ENCODE peak calls at places on chromosomes 1 and 21, in nine cellular contexts. K is WERI-Rb-1; Z is cardiac fibroblast; L is right lobe of liver; J is brain microvascular endothelial cell; N is endodermal cell; M is CD8-positive, alpha-beta T cell; Q is DND-41; X is fibroblast of lung. G is an unnamed sample.

GRCh38 chr1:6358757-6359567 is 34.6 kb downstream of the ACOT7 start:
- DNase-seq in X (peak), L (no peak), Z (peak), N (no peak), Q (peak), K (no peak), J (peak), M (no peak), G (no peak)

GRCh38 chr1:184298321-184299052 is 88.3 kb upstream of the C1orf21 start:
- DNase-seq in J (no peak), Q (no peak), N (no peak), X (peak), M (no peak), K (no peak), L (no peak), Z (no peak), G (no peak)

GRCh38 chr1:235366286-235366685 is 941 bp upstream of the TBCE start:
- DNase-seq in Z (no peak), X (no peak), L (no peak), Q (no peak), M (no peak), J (no peak), N (no peak), K (peak), G (no peak)

GRCh38 chr1:35691080-35691479 is 27.6 kb downstream of the C1orf216 start:
- DNase-seq in N (peak), J (no peak), Q (no peak), Z (no peak), L (no peak), M (no peak), K (no peak), X (no peak), G (no peak)

GRCh38 chr1:201606096-201606495 is 67.2 kb downstream of the NAV1 start:
- DNase-seq in N (no peak), J (no peak), Q (no peak), Z (no peak), M (no peak), X (no peak), L (no peak), K (no peak), G (no peak)

GRCh38 chr1:231201375-231202124 is 39.5 kb upstream of the GNPAT start:
- DNase-seq in L (no peak), Q (peak), M (no peak), Z (no peak), X (no peak), N (no peak), J (no peak), K (no peak), G (no peak)

GRCh38 chr1:59171788-59172187 is 125.1 kb upstream of the FGGY start:
- DNase-seq in K (no peak), J (no peak), L (no peak), N (no peak), X (no peak), Q (no peak), Z (no peak), M (no peak), G (no peak)

GRCh38 chr1:113998361-113998760 is 19.1 kb downstream of the OLFML3 start:
- DNase-seq in X (no peak), Q (no peak), Z (peak), J (no peak), N (no peak), K (no peak), L (no peak), M (no peak), G (no peak)

GRCh38 chr1:243559575-243560172 is 290.4 kb downstream of the AKT3 start:
- DNase-seq in J (no peak), N (no peak), Q (no peak), K (no peak), Z (no peak), L (no peak), M (no peak), X (peak), G (no peak)

GRCh38 chr1:215887618-215888017 is 320.5 kb downstream of the KCTD3 start:
- DNase-seq in N (no peak), M (no peak), L (no peak), Z (no peak), K (no peak), J (no peak), X (no peak), Q (no peak), G (no peak)

GRCh38 chr1:84724128-84724860 is 34.0 kb upstream of the SSX2IP start:
- DNase-seq in K (peak), M (peak), Q (peak), N (peak), J (no peak), X (no peak), Z (no peak), L (peak), G (no peak)

GRCh38 chr1:40392206-40392605 is 18.7 kb downstream of the SMAP2 start:
- DNase-seq in K (no peak), M (no peak), J (peak), X (peak), Q (no peak), Z (peak), L (no peak), N (peak), G (no peak)

GRCh38 chr21:45078877-45079281 is 4.5 kb downstream of the ADARB1 start:
- DNase-seq in Z (peak), L (no peak), X (peak), J (peak), K (no peak), M (peak), Q (peak), N (no peak), G (no peak)

GRCh38 chr1:147099192-147099591 is 73.1 kb downstream of the PRKAB2 start:
- DNase-seq in Z (no peak), N (no peak), K (no peak), X (no peak), J (no peak), Q (no peak), L (no peak), M (no peak), G (no peak)

GRCh38 chr1:48329489-48329888 is 107.0 kb downstream of the SLC5A9 start:
- DNase-seq in L (no peak), M (no peak), N (no peak), J (no peak), Q (no peak), X (peak), Z (peak), K (no peak), G (no peak)

GRCh38 chr1:228335406-228336307 is 71.0 kb downstream of the TRIM11 start:
- DNase-seq in Q (no peak), Z (no peak), J (no peak), L (peak), K (no peak), M (no peak), N (no peak), X (no peak), G (no peak)

GRCh38 chr1:234848972-234849641 is 239.1 kb upstream of the IRF2BP2 start:
- DNase-seq in K (no peak), M (no peak), X (peak), L (no peak), Z (peak), Q (no peak), N (peak), J (peak), G (peak)

GRCh38 chr1:4699724-4700301 is 45.4 kb downstream of the AJAP1 start:
- DNase-seq in X (peak), K (no peak), J (peak), L (no peak), Z (no peak), Q (no peak), M (no peak), N (no peak), G (no peak)

GRCh38 chr1:3409737-3410434 is 44.6 kb upstream of the ARHGEF16 start:
- DNase-seq in J (peak), K (peak), N (peak), L (no peak), Q (no peak), Z (peak), X (peak), M (no peak), G (peak)

GRCh38 chr21:40471103-40471502 is 375.9 kb downstream of the DSCAM start:
- DNase-seq in X (peak), N (no peak), Z (no peak), J (no peak), M (no peak), K (no peak), L (no peak), Q (no peak), G (no peak)

GRCh38 chr1:67834246-67834877 is 1.1 kb upstream of the GNG12 start:
- DNase-seq in X (peak), Q (peak), N (no peak), Z (no peak), J (no peak), L (no peak), K (no peak), M (no peak), G (no peak)

GRCh38 chr1:112614460-112615065 is 4.4 kb downstream of the ST7L start:
- DNase-seq in J (peak), N (peak), K (peak), M (no peak), X (peak), L (no peak), Z (peak), Q (peak), G (no peak)

GRCh38 chr1:230104395-230105244 is 37.6 kb downstream of the GALNT2 start:
- DNase-seq in Q (peak), X (peak), K (no peak), N (peak), J (peak), Z (peak), L (peak), M (no peak), G (peak)

GRCh38 chr21:32545948-32546441 is 39.3 kb downstream of the TCP10L start:
- DNase-seq in J (no peak), N (no peak), Q (no peak), K (no peak), L (no peak), M (no peak), Z (no peak), X (peak), G (no peak)

GRCh38 chr1:15296602-15297321 is 49.7 kb downstream of the FHAD1 start:
- DNase-seq in J (no peak), N (no peak), L (no peak), M (no peak), X (no peak), Q (no peak), K (no peak), Z (no peak), G (no peak)

GRCh38 chr1:110133436-110133835 is 16.9 kb upstream of the SLC6A17 start:
- DNase-seq in L (no peak), Z (peak), K (no peak), M (no peak), X (peak), Q (no peak), N (no peak), J (no peak), G (no peak)

GRCh38 chr1:67530071-67530470 is 99.9 kb upstream of the SERBP1 start:
- DNase-seq in Z (no peak), L (no peak), J (no peak), K (no peak), N (no peak), Q (no peak), M (no peak), X (no peak), G (no peak)

GRCh38 chr1:115179397-115179835 is 90.1 kb upstream of the TSPAN2 start:
- DNase-seq in X (peak), Z (peak), N (no peak), J (peak), Q (no peak), L (no peak), K (no peak), M (no peak), G (peak)

GRCh38 chr1:224639426-224639975 is 23.4 kb downstream of the CNIH3 start:
- DNase-seq in Q (no peak), N (no peak), Z (no peak), M (no peak), J (no peak), X (no peak), K (no peak), L (no peak), G (no peak)

GRCh38 chr1:161304927-161305871 is 4.6 kb downstream of the MPZ start:
- DNase-seq in L (no peak), J (no peak), M (no peak), Q (no peak), N (peak), X (no peak), Z (no peak), K (no peak), G (no peak)

GRCh38 chr1:204108312-204109141 is 35.6 kb downstream of the SOX13 start:
- DNase-seq in M (no peak), L (no peak), J (no peak), K (no peak), N (peak), Z (no peak), X (no peak), Q (no peak), G (no peak)

GRCh38 chr21:46650476-46651098 is 15.1 kb downstream of the PRMT2 start:
- DNase-seq in M (no peak), J (no peak), L (no peak), X (no peak), N (no peak), Z (no peak), Q (no peak), K (no peak), G (no peak)

GRCh38 chr1:184882649-184883303 is 91.5 kb downstream of the NIBAN1 start:
- DNase-seq in Z (no peak), M (no peak), Q (no peak), K (no peak), N (no peak), X (peak), L (no peak), J (no peak), G (no peak)

GRCh38 chr1:89604414-89604735 is 28.5 kb upstream of the LRRC8C start:
- DNase-seq in L (no peak), M (no peak), J (no peak), Q (no peak), N (no peak), X (no peak), K (no peak), Z (no peak), G (no peak)

GRCh38 chr1:33661791-33662190 is 189.3 kb downstream of the ZSCAN20 start:
- DNase-seq in J (no peak), K (no peak), Q (no peak), M (no peak), Z (no peak), L (no peak), N (no peak), X (no peak), G (no peak)

GRCh38 chr1:150152182-150152536 is 2.4 kb downstream of the PLEKHO1 start:
- DNase-seq in J (no peak), X (no peak), N (no peak), Z (no peak), M (no peak), Q (no peak), K (peak), L (no peak), G (no peak)
- H3K4me3 ChIP-seq in J (peak), X (peak), N (peak), Z (peak), M (peak), Q (no peak), K (no peak), L (no peak), G (peak)

DNA sequence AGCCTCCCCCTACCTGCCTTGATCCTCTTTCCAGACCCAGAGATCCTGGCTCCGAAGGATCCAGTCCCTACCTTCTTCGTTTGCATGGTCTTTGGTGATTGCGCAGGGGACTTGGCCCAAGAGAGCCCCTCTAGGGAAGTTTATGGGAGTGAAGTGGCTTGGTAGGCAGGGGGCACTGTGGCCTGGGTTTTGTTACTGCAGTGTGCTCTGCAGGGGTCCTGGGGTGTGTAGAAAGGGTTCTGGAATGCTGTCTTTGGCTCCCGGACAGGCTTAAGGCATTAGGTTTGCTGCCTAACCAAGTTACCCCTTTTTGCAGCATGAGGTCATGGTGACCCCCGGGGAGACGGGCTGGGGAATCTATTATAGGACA is 3.8 kb downstream of the ATP8B2 start:
- DNase-seq in N (peak), Q (no peak), M (no peak), J (peak), L (no peak), Z (no peak), K (no peak), X (peak), G (no peak)
- TF ChIP-seq CTCF in N (peak), Q (peak), M (no peak), J (peak), L (no peak), Z (peak), K (peak), X (no peak), G (peak)

GRCh38 chr1:46187106-46187869 is 10.9 kb downstream of the POMGNT1 start:
- DNase-seq in Q (no peak), X (no peak), Z (no peak), L (no peak), K (no peak), M (no peak), J (no peak), N (no peak), G (no peak)

GRCh38 chr1:46184920-46185658 is 8.8 kb upstream of the P3R3URF start:
- DNase-seq in Q (no peak), L (no peak), N (no peak), K (no peak), X (no peak), Z (no peak), M (no peak), J (no peak), G (no peak)

GRCh38 chr1:46188295-46189030 is 9.8 kb downstream of the POMGNT1 start:
- DNase-seq in K (no peak), N (peak), Z (no peak), L (peak), X (no peak), J (no peak), Q (no peak), M (no peak), G (no peak)

GRCh38 chr1:46183926-46184557 is 7.8 kb upstream of the P3R3URF start:
- DNase-seq in M (no peak), Q (no peak), K (no peak), X (no peak), L (no peak), J (no peak), N (no peak), Z (no peak), G (no peak)

GRCh38 chr1:46186076-46186475 is 9.8 kb upstream of the P3R3URF start:
- DNase-seq in K (no peak), J (no peak), Z (no peak), X (no peak), M (no peak), L (no peak), Q (no peak), N (no peak), G (no peak)
- H3K4me3 ChIP-seq in K (no peak), J (no peak), Z (no peak), X (no peak), M (no peak), L (no peak), Q (no peak), N (no peak), G (no peak)

DNA sequence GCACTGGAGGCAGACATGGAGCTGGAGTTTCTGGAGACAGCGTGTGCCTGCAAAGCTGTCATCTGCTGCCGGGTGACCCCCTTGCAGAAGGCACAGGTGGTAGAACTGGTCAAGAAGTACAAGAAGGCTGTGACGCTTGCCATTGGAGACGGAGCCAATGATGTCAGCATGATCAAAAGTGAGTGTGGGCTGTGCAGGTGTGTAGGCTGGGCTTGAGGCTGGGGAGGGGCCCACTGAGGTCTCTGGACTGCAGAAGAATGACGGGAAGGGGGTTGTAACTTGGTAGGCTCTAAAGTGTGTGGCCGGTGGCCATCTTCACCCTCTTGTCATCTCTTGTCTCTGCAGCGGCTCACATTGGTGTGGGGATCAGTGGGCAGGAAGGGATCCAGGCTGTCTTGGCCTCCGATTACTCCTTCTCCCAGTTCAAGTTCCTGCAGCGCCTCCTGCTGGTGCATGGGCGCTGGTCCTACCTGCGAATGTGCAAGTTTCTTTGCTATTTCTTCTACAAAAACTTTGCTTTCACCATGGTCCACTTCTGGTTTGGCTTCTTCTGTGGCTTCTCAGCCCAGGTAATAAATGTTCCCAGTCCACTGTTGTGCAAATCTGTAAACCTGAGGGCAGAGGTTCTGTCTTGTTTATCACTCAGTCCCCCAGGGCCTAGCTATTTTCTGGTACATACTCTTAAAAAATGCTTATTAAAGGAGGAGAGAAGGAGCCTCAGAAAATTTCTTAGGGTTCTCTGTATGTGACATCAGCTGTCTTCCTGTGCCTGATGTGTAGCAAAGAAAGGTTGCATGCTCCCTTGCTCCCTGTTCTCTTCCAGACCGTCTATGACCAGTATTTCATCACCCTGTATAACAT is 19.9 kb downstream of the ATP8B2 start:
- DNase-seq in Z (peak), X (peak), J (peak), Q (peak), L (no peak), K (peak), M (peak), N (peak), G (no peak)
- TF ChIP-seq CTCF in Z (peak), X (peak), J (peak), Q (peak), L (peak), K (peak), M (peak), N (peak), G (peak)